ENCODE peak calls at places on chromosomes 16 and 17, in six cellular contexts. K is neuronal stem cell, N is mesenchymal stem cell, P is IMR-90, E is H1, C is trophoblast cell. X is an unnamed sample.

GRCh38 chr17:18186271-18186982 is 2.8 kb downstream of the ALKBH5 start:
- DNase-seq in P (peak; percentile 47), E (no peak), C (peak; percentile 40), K (no peak), N (peak; percentile 34), X (no peak)

GRCh38 chr17:65268832-65269231 is 131.7 kb downstream of the RGS9 start:
- DNase-seq in P (peak; percentile 61), E (no peak), N (no peak), C (no peak), K (no peak), X (no peak)

GRCh38 chr17:16287563-16288027 is 65.7 kb downstream of the CENPV start:
- DNase-seq in N (peak; percentile 70), K (no peak), E (no peak), P (peak; percentile 87), C (peak; percentile 9), X (no peak)

GRCh38 chr17:900336-900735 is 79.2 kb downstream of the NXN start:
- DNase-seq in P (no peak), N (no peak), E (no peak), C (no peak), K (no peak), X (no peak)

GRCh38 chr17:31095239-31096105 is 695 bp downstream of the NF1 start:
- DNase-seq in E (peak; percentile 88), K (peak; percentile 69), N (peak; percentile 74), P (peak; percentile 47), C (peak; percentile 39), X (peak; percentile 94)

GRCh38 chr17:38922538-38923291 is 2.7 kb upstream of the LASP1NB start:
- DNase-seq in E (peak; percentile 63), K (peak; percentile 48), N (peak; percentile 61), P (peak; percentile 69), C (no peak), X (peak; percentile 71)

GRCh38 chr16:89113661-89114060 is 20.0 kb downstream of the ACSF3 start:
- DNase-seq in C (no peak), K (no peak), N (no peak), P (no peak), E (no peak), X (no peak)

GRCh38 chr17:968812-969766 is 10.5 kb downstream of the NXN start:
- DNase-seq in K (no peak), E (no peak), P (no peak), N (no peak), C (no peak), X (no peak)

GRCh38 chr16:67436640-67437193 is 5.8 kb downstream of the HSD11B2 start:
- DNase-seq in N (no peak), C (no peak), E (no peak), K (no peak), P (no peak), X (no peak)

GRCh38 chr17:74011963-74012362 is 191.5 kb upstream of the RPL38 start:
- DNase-seq in C (no peak), P (no peak), N (peak; percentile 21), E (no peak), K (no peak), X (no peak)

GRCh38 chr16:17470002-17470870 is 524 bp downstream of the XYLT1 start:
- DNase-seq in E (peak; percentile 65), N (no peak), P (no peak), C (peak; percentile 30), K (no peak), X (no peak)

GRCh38 chr17:76593964-76594363 is 8.3 kb upstream of the ST6GALNAC2 start:
- DNase-seq in E (no peak), C (no peak), N (no peak), P (no peak), K (no peak), X (no peak)
- H3K14ac ChIP-seq in E (no peak overlapping the region), C (no peak overlapping the region), N (no peak overlapping the region), P (no peak overlapping the region), K (no peak overlapping the region), X (no peak overlapping the region)

GRCh38 chr16:65094009-65094408 is 27.9 kb downstream of the CDH11 start:
- DNase-seq in N (no peak), C (no peak), K (no peak), E (no peak), P (no peak), X (no peak)
- H3K14ac ChIP-seq in N (no peak overlapping the region), C (no peak overlapping the region), K (no peak overlapping the region), E (no peak overlapping the region), P (no peak overlapping the region), X (no peak overlapping the region)

GRCh38 chr16:50267151-50267631 is 840 bp downstream of the ADCY7 start:
- DNase-seq in E (no peak), P (no peak), C (no peak), K (no peak), N (no peak), X (no peak)
- H3K14ac ChIP-seq in E (no peak overlapping the region), P (peak overlapping the region; percentile 65), C (no peak overlapping the region), K (no peak overlapping the region), N (peak overlapping the region; percentile 61), X (no peak overlapping the region)

GRCh38 chr16:48536600-48537200 is 73.3 kb downstream of the N4BP1 start:
- DNase-seq in E (no peak), N (no peak), P (no peak), C (peak; percentile 41), K (no peak), X (no peak)

GRCh38 chr16:48537275-48537674 is 72.7 kb downstream of the N4BP1 start:
- DNase-seq in K (no peak), E (peak; percentile 41), P (no peak), N (no peak), C (peak; percentile 35), X (no peak)

GRCh38 chr16:48535369-48535787 is 74.6 kb downstream of the N4BP1 start:
- DNase-seq in C (no peak), P (no peak), N (no peak), E (no peak), K (no peak), X (no peak)

GRCh38 chr16:48534601-48535340 is 75.2 kb downstream of the N4BP1 start:
- DNase-seq in E (no peak), N (no peak), P (no peak), C (no peak), K (no peak), X (peak; percentile 30)

GRCh38 chr16:48535831-48536599 is 74.0 kb downstream of the N4BP1 start:
- DNase-seq in P (peak; percentile 31), K (peak; percentile 5), N (peak; percentile 73), C (no peak), E (no peak), X (no peak)
- H3K14ac ChIP-seq in P (peak overlapping the region; percentile 70), K (no peak overlapping the region), N (no peak overlapping the region), C (peak overlapping the region; percentile 2), E (no peak overlapping the region), X (no peak overlapping the region)

DNA sequence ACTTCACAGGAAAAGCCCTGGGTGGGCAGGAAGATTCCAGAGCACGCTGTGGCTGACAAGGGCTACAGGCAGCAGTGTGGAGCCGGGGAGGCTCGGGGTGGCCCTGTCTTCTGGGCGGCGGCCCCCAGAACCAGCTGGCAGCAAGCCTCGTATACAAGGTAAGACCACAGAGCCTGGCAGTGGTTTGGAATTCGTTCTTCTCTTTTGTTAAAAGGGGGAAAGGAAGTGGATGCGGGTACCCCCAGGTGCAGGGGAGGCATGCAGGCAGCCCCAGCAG is 6.0 kb downstream of the UBALD1 start:
- DNase-seq in P (no peak), N (no peak), K (no peak), C (no peak), E (no peak), X (no peak)
- H3K14ac ChIP-seq in P (no peak overlapping the region), N (no peak overlapping the region), K (no peak overlapping the region), C (no peak overlapping the region), E (no peak overlapping the region), X (no peak overlapping the region)

GRCh38 chr16:31094088-31094423 is 541 bp downstream of the VKORC1 start:
- DNase-seq in P (no peak), C (no peak), K (peak; percentile 20), E (no peak), N (no peak), X (peak; percentile 38)
- H3K14ac ChIP-seq in P (peak overlapping the region; percentile 96), C (peak overlapping the region; percentile 80), K (peak overlapping the region; percentile 76), E (peak overlapping the region; percentile 91), N (peak overlapping the region; percentile 98), X (peak overlapping the region; percentile 32)

DNA sequence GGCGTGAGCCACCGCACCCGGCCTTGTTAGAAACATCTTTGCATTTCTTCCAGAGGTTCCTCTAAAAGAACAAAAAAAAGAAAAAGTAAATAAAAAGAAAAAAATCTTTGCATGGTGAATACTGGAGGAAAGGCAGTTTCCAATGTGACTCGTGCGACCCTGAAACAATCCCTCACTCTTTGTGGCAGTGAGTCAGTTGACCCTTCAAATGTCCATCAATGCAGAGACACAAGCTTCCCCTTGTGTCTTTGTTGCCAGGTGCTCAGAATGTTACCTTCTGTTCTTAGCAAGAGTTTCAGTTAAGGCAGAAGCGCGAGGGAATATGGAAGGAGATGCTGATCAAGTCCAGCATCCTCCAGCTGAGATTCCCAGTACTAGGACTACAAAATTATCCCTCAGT is 16.4 kb downstream of the CACNG4 start:
- DNase-seq in C (no peak), E (no peak), P (peak; percentile 17), K (no peak), N (no peak), X (no peak)
- H3K14ac ChIP-seq in C (no peak overlapping the region), E (no peak overlapping the region), P (no peak overlapping the region), K (no peak overlapping the region), N (no peak overlapping the region), X (no peak overlapping the region)

DNA sequence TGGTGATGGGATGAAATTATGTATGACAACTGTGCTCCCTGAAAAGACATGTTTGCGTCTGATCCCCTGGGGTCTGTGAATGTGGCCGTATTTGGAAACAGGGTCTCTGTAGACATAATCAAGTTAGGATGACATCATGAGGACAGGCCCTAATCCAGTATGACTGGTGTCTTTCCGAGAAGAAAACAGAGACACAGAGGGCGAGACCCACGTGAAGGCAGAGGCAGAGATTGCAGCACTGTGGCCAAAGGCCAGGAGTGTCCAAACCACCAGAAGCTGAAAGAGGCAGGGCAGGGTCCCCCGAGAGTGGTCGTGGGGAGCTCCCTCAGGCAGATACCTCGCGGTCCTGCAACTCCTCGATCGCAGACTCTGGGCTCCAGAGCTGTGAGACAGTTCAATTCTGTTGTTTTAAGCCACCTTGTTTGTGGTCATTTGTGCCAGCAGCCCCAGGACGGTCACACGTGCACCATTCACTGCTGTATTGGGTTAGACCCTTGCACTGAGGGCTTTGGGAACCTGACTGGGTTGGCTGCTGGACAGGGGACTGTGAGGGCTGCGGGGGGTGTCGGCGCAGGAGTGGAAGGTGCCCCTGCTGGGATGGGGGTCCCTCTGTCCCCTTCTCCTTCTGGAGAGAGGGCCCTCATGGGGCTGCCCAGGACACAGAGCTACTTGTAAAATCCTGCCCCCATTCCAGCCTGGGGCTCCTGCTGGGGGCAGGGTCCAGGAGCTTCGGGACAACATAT is 27.7 kb downstream of the METRNL start:
- DNase-seq in C (no peak), P (no peak), K (no peak), E (no peak), N (no peak), X (no peak)
- H3K14ac ChIP-seq in C (no peak overlapping the region), P (no peak overlapping the region), K (no peak overlapping the region), E (no peak overlapping the region), N (no peak overlapping the region), X (no peak overlapping the region)

GRCh38 chr17:20294120-20294519 is 173.2 kb downstream of the LGALS9B start:
- DNase-seq in P (no peak), E (no peak), K (no peak), N (no peak), C (no peak), X (no peak)
- H3K14ac ChIP-seq in P (no peak overlapping the region), E (no peak overlapping the region), K (peak overlapping the region; percentile 38), N (no peak overlapping the region), C (no peak overlapping the region), X (no peak overlapping the region)